ENCODE peak calls at places on chromosomes 5 and 9, in five cellular contexts. B, L, P, R and W are unnamed samples.

GRCh38 chr5:78509145-78509865 is 139.3 kb downstream of the LHFPL2 start:
- DNase-seq in B (no peak), L (no peak), P (no peak), R (no peak), W (no peak)

GRCh38 chr5:104456122-104456521 is 893.5 kb upstream of the NUDT12 start:
- DNase-seq in B (no peak), L (no peak), P (no peak), R (no peak), W (no peak)

GRCh38 chr5:80269991-80270438 is 14.2 kb upstream of the SERINC5 start:
- DNase-seq in B (no peak), L (no peak), P (peak), R (no peak), W (no peak)

GRCh38 chr5:148967783-148968182 is 95.1 kb downstream of the SH3TC2 start:
- DNase-seq in B (no peak), L (no peak), P (no peak), R (peak), W (no peak)

GRCh38 chr9:112446518-112446917 is 40.1 kb upstream of the KIAA1958 start:
- DNase-seq in B (no peak), L (no peak), P (no peak), R (no peak), W (no peak)

GRCh38 chr9:118809160-118809625 is 560.0 kb downstream of the BRINP1 start:
- DNase-seq in B (no peak), L (no peak), P (no peak), R (no peak), W (no peak)

GRCh38 chr5:168819004-168819626 is 239.9 kb upstream of the PANK3 start:
- DNase-seq in B (no peak), L (no peak), P (no peak), R (no peak), W (no peak)

GRCh38 chr9:13810510-13810909 is 503.4 kb downstream of the NFIB start:
- DNase-seq in B (no peak), L (no peak), P (no peak), R (peak), W (peak)

GRCh38 chr9:9054354-9054992 is 1254.9 kb upstream of the DMAC1 start:
- DNase-seq in B (no peak), L (no peak), P (no peak), R (no peak), W (no peak)

GRCh38 chr5:83000448-83000847 is 76.7 kb downstream of the TMEM167A start:
- DNase-seq in B (no peak), L (no peak), P (no peak), R (no peak), W (no peak)

GRCh38 chr5:16721151-16722102 is 104.6 kb upstream of the RETREG1 start:
- DNase-seq in B (no peak), L (no peak), P (no peak), R (no peak), W (no peak)

GRCh38 chr5:109561447-109561846 is 128.3 kb upstream of the MAN2A1 start:
- DNase-seq in B (no peak), L (no peak), P (no peak), R (no peak), W (no peak)

GRCh38 chr9:104088416-104088815 is 5.7 kb upstream of the SMC2 start:
- DNase-seq in B (no peak), L (no peak), P (no peak), R (peak), W (no peak)

GRCh38 chr9:36864491-36865410 is 169.3 kb downstream of the PAX5 start:
- DNase-seq in B (no peak), L (peak), P (no peak), R (no peak), W (no peak)

GRCh38 chr5:64826541-64826940 is 57.8 kb downstream of the CWC27 start:
- DNase-seq in B (no peak), L (no peak), P (no peak), R (no peak), W (no peak)

GRCh38 chr5:56360816-56361215 is 127.7 kb upstream of the ANKRD55 start:
- DNase-seq in B (no peak), L (no peak), P (no peak), R (no peak), W (no peak)

GRCh38 chr9:79663878-79664277 is 92.1 kb downstream of the TLE4 start:
- DNase-seq in B (no peak), L (no peak), P (no peak), R (peak), W (no peak)

GRCh38 chr5:106862450-106863193 is 808.1 kb downstream of the EFNA5 start:
- DNase-seq in B (no peak), L (no peak), P (no peak), R (no peak), W (no peak)

GRCh38 chr5:34447424-34447823 is 208.7 kb upstream of the RAI14 start:
- DNase-seq in B (no peak), L (no peak), P (no peak), R (no peak), W (no peak)

GRCh38 chr9:109010676-109011655 is 2.3 kb downstream of the CTNNAL1 start:
- DNase-seq in B (peak), L (no peak), P (peak), R (peak), W (peak)

GRCh38 chr9:12448246-12448645 is 244.9 kb upstream of the TYRP1 start:
- DNase-seq in B (no peak), L (no peak), P (no peak), R (no peak), W (no peak)

GRCh38 chr9:32069169-32069813 is 315.2 kb upstream of the ACO1 start:
- DNase-seq in B (no peak), L (no peak), P (no peak), R (peak), W (no peak)

GRCh38 chr5:153707626-153708025 is 217.2 kb downstream of the GRIA1 start:
- DNase-seq in B (no peak), L (no peak), P (no peak), R (no peak), W (no peak)

GRCh38 chr5:59725393-59725768 is 168.1 kb downstream of the PDE4D start:
- DNase-seq in B (no peak), L (no peak), P (no peak), R (peak), W (no peak)

GRCh38 chr9:121268598-121269029 is 652 bp downstream of the GSN start:
- DNase-seq in B (no peak), L (no peak), P (no peak), R (peak), W (peak)

GRCh38 chr5:52491829-52492217 is 295.9 kb upstream of the ITGA1 start:
- DNase-seq in B (no peak), L (no peak), P (no peak), R (no peak), W (no peak)

GRCh38 chr9:78133751-78134150 is 102.1 kb upstream of the CEP78 start:
- DNase-seq in B (no peak), L (no peak), P (peak), R (peak), W (peak)

GRCh38 chr5:87116821-87117512 is 150.7 kb upstream of the RASA1 start:
- DNase-seq in B (no peak), L (no peak), P (no peak), R (peak), W (peak)